ENCODE peak calls at places on chromosomes 16 and 17, in nine cellular contexts. X is neural progenitor cell; H is astrocyte; D is PC-9; Y is heart left ventricle; J is CD4-positive, alpha-beta memory T cell; T is esophagus squamous epithelium; M is adrenal gland; F is MM.1S. Q is an unnamed sample.

GRCh38 chr16:13997933-13998332 is 73.2 kb upstream of the MRTFB start:
- DNase-seq in M (no peak), J (no peak), H (no peak), Y (no peak), T (no peak), D (peak; percentile 40), X (no peak), F (peak; percentile 45), Q (no peak)

GRCh38 chr17:9845306-9845705 is 19.6 kb downstream of the GLP2R start:
- DNase-seq in H (no peak), X (no peak), Y (no peak), T (no peak), J (no peak), D (no peak), F (no peak), M (no peak), Q (no peak)

GRCh38 chr16:31141489-31142108 is 6.1 kb upstream of the PRSS8 start:
- DNase-seq in F (no peak), H (peak; percentile 68), T (no peak), M (peak; percentile 83), Y (peak; percentile 65), D (peak; percentile 68), X (no peak), J (no peak), Q (no peak)

GRCh38 chr17:17919169-17920107 is 52.8 kb downstream of the TOM1L2 start:
- DNase-seq in F (peak; percentile 67), Y (peak; percentile 75), X (peak; percentile 84), D (peak; percentile 62), T (no peak), J (peak; percentile 67), M (peak; percentile 84), H (peak; percentile 52), Q (peak; percentile 43)

GRCh38 chr17:3335876-3336275 is 37.7 kb upstream of the OR3A1 start:
- DNase-seq in J (no peak), M (no peak), H (no peak), T (no peak), F (no peak), X (no peak), Y (no peak), D (no peak), Q (no peak)

GRCh38 chr16:12573730-12574383 is 229.8 kb downstream of the CPPED1 start:
- DNase-seq in D (no peak), Y (no peak), H (no peak), X (peak; percentile 70), M (no peak), J (peak; percentile 22), F (no peak), T (no peak), Q (peak; percentile 77)

GRCh38 chr17:67386965-67387551 is 10.0 kb downstream of the PITPNC1 start:
- DNase-seq in X (peak; percentile 85), Y (peak; percentile 75), J (peak; percentile 37), F (peak; percentile 18), T (no peak), M (peak; percentile 45), H (peak; percentile 10), D (no peak), Q (peak; percentile 39)

GRCh38 chr16:11350531-11351335 is 5.5 kb downstream of the RMI2 start:
- DNase-seq in X (no peak), M (no peak), J (no peak), T (no peak), D (no peak), H (peak; percentile 44), F (no peak), Y (peak; percentile 18), Q (no peak)

GRCh38 chr17:78343099-78343432 is 16.8 kb downstream of the SOCS3 start:
- DNase-seq in M (peak; percentile 81), X (no peak), J (no peak), T (no peak), H (peak; percentile 91), Y (peak; percentile 84), D (no peak), F (no peak), Q (no peak)

DNA sequence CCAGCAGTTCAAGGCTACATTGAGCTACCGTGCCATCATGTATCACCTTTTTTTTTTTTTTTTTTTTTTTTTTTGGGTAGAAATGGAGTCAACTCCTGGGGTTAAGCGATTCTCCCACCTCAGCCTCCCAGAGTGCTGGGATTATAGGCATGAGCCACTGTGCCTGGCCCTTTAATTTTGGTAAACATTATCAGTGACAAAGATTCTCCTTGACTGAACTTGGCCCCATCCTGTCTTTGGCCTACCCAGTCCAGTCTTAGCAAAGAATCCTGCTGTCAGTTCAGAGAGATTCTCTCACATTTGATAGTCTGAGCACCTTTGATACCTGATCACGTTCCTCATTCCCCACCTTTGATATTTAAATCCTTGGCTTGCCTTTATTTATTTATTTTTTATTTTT is 11.5 kb downstream of the RAD51C start:
- DNase-seq in J (no peak), F (no peak), H (no peak), M (no peak), X (no peak), D (no peak), T (no peak), Y (no peak), Q (no peak)
- H3K27ac ChIP-seq in J (no peak overlapping the region), F (no peak overlapping the region), H (peak overlapping the region; percentile 24), M (no peak overlapping the region), X (no peak overlapping the region), D (peak overlapping the region; percentile 59), T (no peak overlapping the region), Y (no peak overlapping the region), Q (no peak overlapping the region)

GRCh38 chr16:70473446-70474319 is 19.3 kb downstream of the FCSK start:
- DNase-seq in T (no peak), X (no peak), Y (peak; percentile 53), H (no peak), F (no peak), J (no peak), D (no peak), M (no peak), Q (peak; percentile 24)

GRCh38 chr16:70475054-70475871 is 20.9 kb downstream of the FCSK start:
- DNase-seq in X (no peak), F (no peak), H (no peak), J (no peak), M (no peak), Y (peak; percentile 65), T (no peak), D (no peak), Q (no peak)

GRCh38 chr16:70472786-70473433 is 18.5 kb downstream of the FCSK start:
- DNase-seq in M (no peak), F (no peak), T (no peak), D (no peak), H (no peak), X (no peak), J (no peak), Y (peak; percentile 46), Q (no peak)

GRCh38 chr16:70476272-70477020 is 22.1 kb downstream of the FCSK start:
- DNase-seq in T (no peak), M (no peak), D (peak; percentile 76), H (peak; percentile 81), J (no peak), X (no peak), F (peak; percentile 31), Y (peak; percentile 32), Q (no peak)

GRCh38 chr16:70474320-70475053 is 20.1 kb downstream of the FCSK start:
- DNase-seq in F (no peak), M (no peak), H (no peak), T (no peak), Y (peak; percentile 41), J (no peak), X (no peak), D (no peak), Q (no peak)
- H3K36me3 ChIP-seq in F (no peaks in the 10 kb centered on the region), M (no peaks in the 10 kb centered on the region), H (no peaks in the 10 kb centered on the region), T (peaks cover 79% of the 10 kb centered on the region), Y (peaks cover 44% of the 10 kb centered on the region), J (peaks cover 2% of the 10 kb centered on the region), X (no peaks in the 10 kb centered on the region), D (no peaks in the 10 kb centered on the region), Q (peaks cover 13% of the 10 kb centered on the region)

GRCh38 chr17:83053779-83054451 is 25.5 kb upstream of the METRNL start:
- DNase-seq in Y (peak; percentile 71), J (peak; percentile 35), F (no peak), M (peak; percentile 39), X (no peak), T (no peak), H (no peak), D (no peak), Q (no peak)

GRCh38 chr17:83053021-83053778 is 26.2 kb upstream of the METRNL start:
- DNase-seq in F (no peak), D (no peak), Y (peak; percentile 61), H (peak; percentile 39), T (no peak), J (no peak), M (peak; percentile 69), X (peak; percentile 24), Q (no peak)

GRCh38 chr17:83050651-83051422 is 28.6 kb upstream of the METRNL start:
- DNase-seq in H (no peak), X (no peak), Y (peak; percentile 62), J (no peak), M (no peak), D (no peak), F (peak; percentile 35), T (no peak), Q (no peak)

GRCh38 chr17:83052241-83052564 is 27.2 kb upstream of the METRNL start:
- DNase-seq in X (no peak), H (no peak), Y (no peak), J (no peak), T (no peak), D (no peak), F (no peak), M (no peak), Q (no peak)

DNA sequence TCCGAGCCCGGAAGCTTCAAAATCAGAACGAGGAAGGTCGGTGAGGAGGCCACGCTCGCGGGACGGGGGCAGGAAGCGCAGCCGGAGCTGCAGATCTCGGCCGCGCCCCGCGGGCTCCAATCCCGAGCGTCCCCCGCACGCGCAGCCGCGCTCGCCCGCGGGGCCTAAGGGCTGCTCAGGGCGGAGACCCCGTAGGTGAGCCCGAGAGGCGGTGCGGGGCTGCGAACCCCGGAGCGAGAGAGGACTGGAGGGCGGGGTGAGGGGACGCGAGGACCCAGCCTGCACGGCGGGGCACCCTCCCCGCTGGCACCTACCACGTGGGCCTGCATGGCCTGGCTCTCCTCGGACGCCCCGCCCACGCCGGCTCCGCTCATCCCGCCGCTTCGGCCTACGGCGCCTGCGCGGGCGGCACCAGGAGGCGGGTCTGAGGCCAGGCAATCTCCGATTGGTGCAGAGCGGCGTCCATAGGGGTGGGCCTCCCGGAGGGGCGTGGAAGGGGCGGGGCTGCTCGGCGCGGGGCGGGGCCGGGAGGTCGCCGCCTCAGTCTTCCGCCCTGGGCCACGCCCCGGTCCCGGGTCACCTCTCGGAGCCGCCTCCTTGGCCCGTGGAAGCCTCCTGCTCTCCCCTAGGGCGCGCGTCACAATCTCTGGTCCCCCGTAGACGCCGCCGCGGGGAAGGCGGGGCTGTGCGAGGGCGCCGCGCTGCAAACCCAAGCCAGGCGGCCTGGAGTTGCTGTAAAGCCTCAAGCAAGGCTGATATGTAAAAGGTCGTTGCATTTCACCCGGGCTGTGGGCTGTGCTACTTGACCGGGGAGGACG is 27.8 kb upstream of the METRNL start:
- DNase-seq in Y (peak; percentile 99), J (peak; percentile 99), D (peak; percentile 82), F (peak; percentile 92), M (peak; percentile 97), X (peak; percentile 98), H (peak; percentile 85), T (peak; percentile 95), Q (peak; percentile 96)
- H3K4me3 ChIP-seq in Y (peak overlapping the region; percentile 93), J (peak overlapping the region; percentile 42), D (peak overlapping the region; percentile 66), F (peak overlapping the region; percentile 60), M (peak overlapping the region; percentile 60), X (peak overlapping the region; percentile 74), H (peak overlapping the region; percentile 72), T (peak overlapping the region; percentile 67), Q (peak overlapping the region; percentile 44)

DNA sequence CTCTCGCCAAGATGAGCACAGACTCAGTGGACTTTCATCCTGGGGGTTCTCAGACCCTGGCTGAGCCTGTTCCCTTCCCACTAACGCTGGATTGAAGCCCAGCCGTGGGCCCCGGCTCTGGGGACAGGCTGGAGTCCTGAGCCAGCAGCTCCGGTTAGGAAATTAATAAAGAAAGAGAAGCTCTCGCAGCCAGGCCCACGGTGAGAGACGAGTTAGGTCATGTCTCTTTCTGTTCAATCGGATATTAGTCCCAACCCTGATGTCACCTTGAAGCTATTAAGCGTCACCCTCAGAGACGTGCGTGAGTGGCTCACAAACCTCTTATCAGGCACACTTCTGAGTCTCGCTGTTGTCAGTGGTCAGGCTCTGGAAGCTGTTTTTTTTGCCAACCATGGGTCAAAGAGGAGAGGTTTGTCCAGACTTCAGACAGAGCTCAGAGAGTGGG is 27.0 kb downstream of the MEOX1 start:
- DNase-seq in T (no peak), H (peak; percentile 25), J (no peak), Y (peak; percentile 75), D (no peak), M (no peak), F (no peak), X (no peak), Q (no peak)
- H3K27ac ChIP-seq in T (peak overlapping the region; percentile 55), H (no peak overlapping the region), J (no peak overlapping the region), Y (peak overlapping the region; percentile 61), D (no peak overlapping the region), M (no peak overlapping the region), F (no peak overlapping the region), X (no peak overlapping the region), Q (no peak overlapping the region)

Q was measured in CD4-positive, CD25-positive, alpha-beta regulatory T cell.